ENCODE peak calls at places on chromosomes 4 and X, in nine cellular contexts. C is PC-3, L is tibial nerve, P is heart left ventricle, I is GM23338, A is GM06990, F is bronchial epithelial cell, S is H9, M is upper lobe of left lung. V is an unnamed sample.

GRCh38 chrX:37666516-37666915 is 19.1 kb upstream of the XK start:
- DNase-seq in C (peak; percentile 61), L (no peak), P (no peak), I (no peak), A (no peak), F (no peak), S (no peak), M (no peak), V (no peak)

GRCh38 chr4:90211174-90211573 is 84.0 kb downstream of the CCSER1 start:
- DNase-seq in C (peak; percentile 23), L (no peak), P (no peak), I (no peak), A (no peak), F (peak; percentile 52), S (no peak), M (no peak), V (no peak)

GRCh38 chr4:153651041-153651960 is 32.8 kb upstream of the TLR2 start:
- DNase-seq in C (peak; percentile 28), L (peak; percentile 49), P (peak; percentile 64), I (no peak), A (no peak), F (peak; percentile 60), S (no peak), M (no peak), V (no peak)

GRCh38 chr4:151806511-151806927 is 45.7 kb upstream of the GATB start:
- DNase-seq in C (peak; percentile 32), L (no peak), P (peak; percentile 47), I (no peak), A (no peak), F (no peak), S (no peak), M (no peak), V (no peak)

GRCh38 chr4:89556596-89557305 is 249.2 kb upstream of the GPRIN3 start:
- DNase-seq in C (no peak), L (no peak), P (no peak), I (no peak), A (no peak), F (peak; percentile 28), S (no peak), M (no peak), V (no peak)

GRCh38 chrX:153925387-153925738 is 701 bp downstream of the ARHGAP4 start:
- DNase-seq in C (no peak), L (no peak), P (no peak), I (no peak), A (no peak), F (no peak), S (no peak), M (no peak), V (no peak)

GRCh38 chr4:37601527-37601926 is 84.6 kb downstream of the RELL1 start:
- DNase-seq in C (peak; percentile 64), L (no peak), P (no peak), I (no peak), A (no peak), F (peak; percentile 44), S (no peak), M (no peak), V (no peak)

GRCh38 chr4:16206848-16207247 is 19.4 kb downstream of the TAPT1 start:
- DNase-seq in C (no peak), L (no peak), P (no peak), I (no peak), A (no peak), F (no peak), S (no peak), M (no peak), V (no peak)

GRCh38 chr4:103306870-103307345 is 108.8 kb upstream of the CENPE start:
- DNase-seq in C (peak; percentile 3), L (no peak), P (peak; percentile 22), I (peak; percentile 34), A (no peak), F (peak; percentile 10), S (peak; percentile 56), M (peak; percentile 13), V (no peak)

GRCh38 chr4:88104902-88105610 is 53.4 kb downstream of the ABCG2 start:
- DNase-seq in C (peak; percentile 91), L (no peak), P (no peak), I (no peak), A (no peak), F (peak; percentile 92), S (no peak), M (no peak), V (no peak)

GRCh38 chr4:20418865-20419451 is 167.3 kb downstream of the SLIT2 start:
- DNase-seq in C (peak; percentile 57), L (no peak), P (no peak), I (peak; percentile 48), A (peak; percentile 24), F (peak; percentile 77), S (no peak), M (no peak), V (no peak)

GRCh38 chr4:20421586-20421985 is 169.9 kb downstream of the SLIT2 start:
- DNase-seq in C (no peak), L (no peak), P (no peak), I (no peak), A (no peak), F (no peak), S (no peak), M (no peak), V (no peak)

GRCh38 chr4:20423420-20423819 is 171.7 kb downstream of the SLIT2 start:
- DNase-seq in C (peak; percentile 1), L (no peak), P (no peak), I (no peak), A (no peak), F (no peak), S (no peak), M (no peak), V (no peak)

GRCh38 chr4:20420916-20421315 is 169.2 kb downstream of the SLIT2 start:
- DNase-seq in C (no peak), L (no peak), P (no peak), I (no peak), A (no peak), F (no peak), S (no peak), M (no peak), V (no peak)

GRCh38 chr4:20422398-20422797 is 170.7 kb downstream of the SLIT2 start:
- DNase-seq in C (peak; percentile 51), L (no peak), P (peak; percentile 22), I (peak; percentile 79), A (no peak), F (peak; percentile 70), S (peak; percentile 73), M (no peak), V (peak; percentile 34)
- H3K27me3 ChIP-seq in C (no peaks in the 10 kb centered on the region), L (no peaks in the 10 kb centered on the region), P (no peaks in the 10 kb centered on the region), I (no peaks in the 10 kb centered on the region), A (no peaks in the 10 kb centered on the region), F (no peaks in the 10 kb centered on the region), S (no peaks in the 10 kb centered on the region), M (no peaks in the 10 kb centered on the region), V (no peaks in the 10 kb centered on the region)

DNA sequence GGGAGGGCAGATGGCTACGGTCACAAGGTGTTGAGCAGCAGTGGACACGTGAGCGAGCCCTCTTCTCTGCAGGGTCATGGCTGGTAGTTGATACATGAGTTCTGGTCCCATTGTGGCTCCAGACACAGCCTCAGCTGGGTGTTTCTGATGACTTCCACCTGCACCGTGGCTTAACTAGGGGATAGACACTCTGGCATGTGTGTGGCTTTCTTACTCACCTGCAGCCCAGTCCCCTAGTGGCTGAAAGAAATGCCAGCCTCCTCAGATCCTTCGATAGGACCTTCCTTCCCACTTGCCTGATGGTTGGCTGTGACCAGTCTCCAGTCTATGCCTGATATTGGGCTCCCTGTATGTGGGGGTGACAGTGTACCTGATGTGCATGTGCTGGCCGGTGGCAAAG is 5.0 kb downstream of the GPR78 start:
- DNase-seq in C (peak; percentile 47), L (no peak), P (no peak), I (peak; percentile 70), A (no peak), F (no peak), S (peak; percentile 52), M (no peak), V (no peak)
- TF ChIP-seq CTCF in C (peak; percentile 53), L (no peak), P (no peak), I (peak; percentile 58), A (peak; percentile 25), F (peak; percentile 51), S (peak; percentile 73), M (no peak), V (no peak)

DNA sequence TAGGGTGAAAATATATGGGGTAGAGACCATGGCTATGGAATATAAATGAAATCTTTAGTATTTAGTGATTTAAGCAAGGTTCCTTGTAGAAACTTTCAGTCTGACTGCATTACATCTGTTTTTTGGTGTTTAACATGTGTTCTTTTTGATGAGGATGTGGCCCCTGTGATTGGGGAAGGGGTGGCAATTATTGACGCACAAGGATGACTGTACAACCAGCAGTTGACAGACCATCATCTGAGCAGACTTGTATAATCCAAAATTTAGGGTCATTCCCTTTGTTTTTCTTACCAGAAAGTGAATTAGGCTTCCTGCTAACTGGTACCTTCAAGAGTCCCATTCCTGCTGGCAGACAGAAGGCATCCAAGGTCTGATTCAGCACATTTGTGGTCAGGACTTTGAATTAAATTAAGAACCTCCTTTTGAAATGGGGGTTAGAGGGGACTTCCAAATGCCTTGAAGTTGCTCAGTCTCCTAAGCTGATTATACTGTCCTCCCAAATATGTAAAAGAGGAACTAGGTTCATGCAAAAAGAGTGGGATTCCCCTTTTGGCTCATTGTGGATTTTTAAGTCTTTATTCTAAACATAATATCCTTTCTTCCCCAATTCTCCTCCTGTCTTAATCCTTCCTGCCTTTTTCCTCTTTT is 112.4 kb upstream of the CXCL13 start:
- DNase-seq in C (no peak), L (no peak), P (no peak), I (no peak), A (peak; percentile 12), F (no peak), S (no peak), M (no peak), V (no peak)
- H3K27me3 ChIP-seq in C (no peaks in the 10 kb centered on the region), L (no peaks in the 10 kb centered on the region), P (no peaks in the 10 kb centered on the region), I (no peaks in the 10 kb centered on the region), A (peaks cover 1% of the 10 kb centered on the region), F (no peaks in the 10 kb centered on the region), S (no peaks in the 10 kb centered on the region), M (no peaks in the 10 kb centered on the region), V (no peaks in the 10 kb centered on the region)

DNA sequence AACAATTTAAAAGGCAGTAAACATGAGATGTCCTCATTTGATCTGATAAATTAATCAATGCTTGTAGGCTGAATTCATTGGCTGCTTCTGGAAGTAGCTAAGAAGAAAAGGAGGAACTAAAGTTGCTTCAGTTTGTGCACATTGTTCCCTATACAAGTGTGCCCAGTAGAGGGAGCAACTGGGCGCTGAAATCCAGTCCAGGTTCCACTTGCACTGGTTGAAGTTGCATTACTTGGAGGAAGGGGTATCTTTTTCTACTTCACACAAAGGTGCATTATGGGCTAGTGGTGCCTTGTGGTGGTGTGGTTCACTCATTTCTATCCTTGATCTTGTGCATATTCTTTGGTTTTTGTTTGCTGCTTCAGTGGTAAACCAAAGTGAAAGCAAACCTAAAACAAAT is 67.9 kb upstream of the SOX3 start:
- DNase-seq in C (peak; percentile 62), L (peak; percentile 10), P (no peak), I (peak; percentile 64), A (no peak), F (peak; percentile 26), S (peak; percentile 52), M (no peak), V (no peak)
- TF ChIP-seq CTCF in C (peak; percentile 77), L (no peak), P (peak; percentile 51), I (peak; percentile 75), A (peak; percentile 85), F (peak; percentile 66), S (peak; percentile 93), M (no peak), V (peak; percentile 12)

GRCh38 chr4:20273793-20274192 is 22.1 kb downstream of the SLIT2 start:
- DNase-seq in C (no peak), L (no peak), P (no peak), I (peak; percentile 14), A (no peak), F (no peak), S (no peak), M (no peak), V (no peak)
- H3K27me3 ChIP-seq in C (no peaks in the 10 kb centered on the region), L (no peaks in the 10 kb centered on the region), P (no peaks in the 10 kb centered on the region), I (no peaks in the 10 kb centered on the region), A (no peaks in the 10 kb centered on the region), F (peaks cover 17% of the 10 kb centered on the region), S (no peaks in the 10 kb centered on the region), M (no peaks in the 10 kb centered on the region), V (no peaks in the 10 kb centered on the region)

V was measured in uterus.